ENCODE peak calls at places on chromosomes 2 and 18, in five cellular contexts. R is GM12865, W is SK-N-SH, X is endothelial cell, L is WTC11. K is an unnamed sample.
A peak's percentile ranks its signal among the peaks of the same experiment; 100 is the strongest.

GRCh38 chr2:1369905-1370304 is 43.4 kb upstream of the TPO start:
- DNase-seq in R (no peak), X (no peak), L (no peak), W (no peak), K (no peak)

GRCh38 chr2:229598227-229598626 is 116.1 kb downstream of the DNER start:
- DNase-seq in W (no peak), L (no peak), R (no peak), X (no peak), K (no peak)

GRCh38 chr2:241720560-241720959 is 13.9 kb upstream of the D2HGDH start:
- DNase-seq in W (peak; percentile 26), L (no peak), R (no peak), X (no peak), K (peak; percentile 25)

GRCh38 chr2:4047961-4048891 is 344.9 kb downstream of the DCDC2C start:
- DNase-seq in W (no peak), L (no peak), R (peak; percentile 18), X (no peak), K (peak; percentile 17)

GRCh38 chr18:61991201-61991600 is 98.4 kb upstream of the RNF152 start:
- DNase-seq in W (no peak), X (no peak), L (no peak), R (no peak), K (no peak)

GRCh38 chr2:199973703-199974102 is 18.3 kb downstream of the MAIP1 start:
- DNase-seq in W (peak; percentile 40), L (no peak), X (no peak), R (no peak), K (no peak)

GRCh38 chr18:24398515-24398914 is 891 bp upstream of the OSBPL1A start:
- DNase-seq in L (peak; percentile 40), R (no peak), W (no peak), X (peak; percentile 9), K (no peak)

GRCh38 chr2:144288428-144288827 is 231.5 kb downstream of the ZEB2 start:
- DNase-seq in X (no peak), R (no peak), L (no peak), W (no peak), K (no peak)

GRCh38 chr2:112958428-112959108 is 19.2 kb upstream of the IL36G start:
- DNase-seq in R (peak; percentile 68), L (peak; percentile 21), W (peak; percentile 55), X (peak; percentile 40), K (peak; percentile 67)

GRCh38 chr2:231100990-231101389 is 23.9 kb downstream of the HTR2B start:
- DNase-seq in W (no peak), X (no peak), L (no peak), R (no peak), K (no peak)

GRCh38 chr2:231104115-231104713 is 20.6 kb downstream of the HTR2B start:
- DNase-seq in X (peak; percentile 62), L (peak; percentile 59), R (peak; percentile 73), W (peak; percentile 42), K (peak; percentile 46)

GRCh38 chr2:231094671-231095346 is 30.0 kb downstream of the HTR2B start:
- DNase-seq in W (no peak), X (no peak), L (no peak), R (no peak), K (no peak)

GRCh38 chr2:231102772-231103171 is 22.1 kb downstream of the HTR2B start:
- DNase-seq in X (no peak), W (no peak), L (no peak), R (no peak), K (no peak)

GRCh38 chr2:231099918-231100317 is 24.9 kb downstream of the HTR2B start:
- DNase-seq in R (peak; percentile 5), L (peak; percentile 43), W (no peak), X (peak; percentile 10), K (no peak)
- TF ChIP-seq CTCF in R (no peak), L (peak; percentile 25), W (no peak), X (no peak), K (no peak)

GRCh38 chr2:133414486-133415209 is 153.6 kb downstream of the NCKAP5 start:
- DNase-seq in R (no peak), X (no peak), W (no peak), L (no peak), K (no peak)

GRCh38 chr2:133413863-133414262 is 154.4 kb downstream of the NCKAP5 start:
- DNase-seq in R (no peak), W (no peak), L (no peak), X (no peak), K (no peak)

GRCh38 chr2:133415210-133415876 is 152.9 kb downstream of the NCKAP5 start:
- DNase-seq in X (no peak), L (no peak), W (no peak), R (no peak), K (no peak)

GRCh38 chr2:133412637-133413164 is 155.6 kb downstream of the NCKAP5 start:
- DNase-seq in X (no peak), L (no peak), W (no peak), R (no peak), K (no peak)

DNA sequence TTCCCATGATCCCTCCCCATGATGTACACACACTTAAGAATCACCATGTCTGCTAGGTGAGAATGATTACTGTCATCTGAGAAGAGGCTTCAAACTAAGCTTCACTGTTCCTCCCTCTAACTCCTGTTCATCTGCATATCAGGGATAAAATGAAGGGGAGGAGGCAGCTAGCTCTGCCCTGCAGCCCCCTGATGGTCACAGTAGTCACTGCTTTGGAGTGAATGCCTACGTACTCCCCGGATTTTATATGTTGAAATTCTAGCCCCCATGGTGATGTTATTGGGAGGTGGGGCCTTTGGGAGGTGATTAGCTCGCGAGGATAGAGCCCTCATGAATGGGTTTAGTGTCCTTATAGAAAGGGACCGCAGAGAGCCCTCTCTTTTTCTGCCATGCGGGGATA is 156.4 kb downstream of the NCKAP5 start:
- DNase-seq in R (no peak), X (peak; percentile 7), L (peak; percentile 45), W (no peak), K (no peak)
- TF ChIP-seq CTCF in R (no peak), X (no peak), L (no peak), W (no peak), K (no peak)

GRCh38 chr18:58222439-58223125 is 178.6 kb downstream of the NEDD4L start:
- DNase-seq in X (no peak), W (no peak), R (no peak), L (no peak), K (no peak)
- TF ChIP-seq CTCF in X (no peak), W (no peak), R (no peak), L (no peak), K (no peak)

GRCh38 chr2:158002079-158002478 is 99.6 kb upstream of the UPP2 start:
- DNase-seq in R (no peak), X (no peak), W (peak; percentile 33), L (no peak), K (no peak)

GRCh38 chr2:158011055-158011771 is 90.5 kb upstream of the UPP2 start:
- DNase-seq in L (peak; percentile 27), W (no peak), R (peak; percentile 6), X (no peak), K (no peak)

GRCh38 chr2:158009425-158009824 is 92.3 kb upstream of the UPP2 start:
- DNase-seq in W (no peak), X (no peak), R (no peak), L (no peak), K (no peak)

GRCh38 chr2:158004131-158004530 is 97.5 kb upstream of the UPP2 start:
- DNase-seq in L (no peak), W (no peak), R (no peak), X (no peak), K (no peak)

DNA sequence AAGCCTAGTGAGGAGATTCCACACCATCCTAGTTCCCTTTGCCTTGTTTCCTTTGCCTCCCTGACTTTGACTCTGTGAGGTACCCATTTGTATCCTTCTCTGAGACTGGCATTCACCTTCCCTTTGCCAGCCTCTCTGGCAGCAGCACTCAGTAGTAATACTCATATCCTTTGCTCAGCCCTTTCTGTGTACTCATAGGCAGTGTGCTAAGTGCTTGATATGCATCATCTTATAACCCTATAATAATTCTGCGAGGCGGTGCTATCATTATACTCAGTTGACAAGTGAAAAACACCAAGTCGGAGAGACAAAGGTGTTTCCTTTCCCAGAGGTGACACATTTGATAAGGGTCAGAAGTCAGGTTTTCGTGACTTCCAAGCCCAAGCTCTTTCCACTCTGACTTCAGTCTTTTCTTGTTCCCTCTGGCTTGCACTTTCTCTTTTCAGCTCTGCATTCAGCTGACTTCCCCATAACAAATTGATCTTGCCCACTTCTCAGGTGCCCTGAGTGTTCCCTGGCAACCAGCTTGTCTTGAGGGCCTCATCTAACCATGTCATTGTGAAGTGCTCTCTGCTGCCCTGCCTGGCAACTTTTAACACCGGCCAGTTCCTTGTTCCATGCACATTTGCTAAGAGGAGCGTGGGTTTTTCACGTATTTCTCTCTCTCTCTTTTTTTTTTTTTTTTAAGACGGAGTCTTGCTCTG is 94.6 kb upstream of the UPP2 start:
- DNase-seq in X (no peak), W (no peak), R (peak; percentile 35), L (peak; percentile 32), K (no peak)
- TF ChIP-seq CTCF in X (no peak), W (no peak), R (no peak), L (no peak), K (no peak)

GRCh38 chr2:181304011-181304844 is 153.0 kb upstream of the ITGA4 start:
- DNase-seq in L (no peak), X (no peak), W (no peak), R (peak; percentile 76), K (peak; percentile 18)
- TF ChIP-seq CTCF in L (no peak), X (no peak), W (no peak), R (no peak), K (no peak)